ENCODE peak calls at places on chromosome 12, in five cellular contexts. U is tibial artery, D is HFF-Myc, V is coronary artery, M is DND-41. Z is an unnamed sample.

GRCh38 chr12:64780531-64781373 is 21.5 kb upstream of the GNS start:
- DNase-seq in U (no peak), D (no peak), V (no peak), M (no peak), Z (no peak)

GRCh38 chr12:93851245-93851665 is 174.1 kb downstream of the CRADD start:
- DNase-seq in V (no peak), M (peak), U (no peak), D (no peak), Z (no peak)

GRCh38 chr12:52037248-52037861 is 13.9 kb upstream of the NR4A1 start:
- DNase-seq in V (no peak), M (no peak), U (peak), D (no peak), Z (peak)

GRCh38 chr12:118035194-118036041 is 18.9 kb downstream of the RFC5 start:
- DNase-seq in V (no peak), M (no peak), D (peak), U (no peak), Z (peak)

GRCh38 chr12:58918475-58918874 is 1.8 kb downstream of the LRIG3 start:
- DNase-seq in M (no peak), V (no peak), D (no peak), U (no peak), Z (peak)

GRCh38 chr12:4031703-4032291 is 158.6 kb upstream of the PARP11 start:
- DNase-seq in M (no peak), V (no peak), D (no peak), U (peak), Z (no peak)

GRCh38 chr12:112616469-112617190 is 174.9 kb upstream of the RPH3A start:
- DNase-seq in U (no peak), V (no peak), M (no peak), D (no peak), Z (no peak)

GRCh38 chr12:52191841-52192791 is at the start of gene KRT80:
- DNase-seq in D (peak), M (no peak), V (peak), U (peak), Z (peak)

GRCh38 chr12:75560167-75560566 is 48.8 kb upstream of the KRR1 start:
- DNase-seq in V (no peak), M (no peak), U (no peak), D (peak), Z (peak)

GRCh38 chr12:4483885-4484823 is 38.5 kb upstream of the FGF6 start:
- DNase-seq in U (no peak), D (no peak), M (no peak), V (no peak), Z (no peak)

GRCh38 chr12:75641031-75641780 is 129.8 kb upstream of the KRR1 start:
- DNase-seq in M (peak), V (no peak), U (no peak), D (peak), Z (peak)

GRCh38 chr12:22729898-22730443 is 105.0 kb downstream of the ETNK1 start:
- DNase-seq in D (no peak), V (no peak), M (no peak), U (no peak), Z (peak)

GRCh38 chr12:34398706-34399630 is 376.7 kb downstream of the ALG10 start:
- DNase-seq in U (peak), V (peak), M (no peak), D (no peak), Z (no peak)

GRCh38 chr12:75690556-75690955 is 179.1 kb upstream of the KRR1 start:
- DNase-seq in M (no peak), U (no peak), V (no peak), D (peak), Z (peak)

GRCh38 chr12:12807970-12808702 is 5.0 kb upstream of the DDX47 start:
- DNase-seq in U (no peak), D (no peak), V (no peak), M (peak), Z (peak)

GRCh38 chr12:96409734-96410133 is 9.5 kb upstream of the CDK17 start:
- DNase-seq in V (no peak), M (no peak), U (no peak), D (no peak), Z (no peak)
- H3K4me3 ChIP-seq in V (no peak), M (no peak), U (no peak), D (no peak), Z (no peak)

DNA sequence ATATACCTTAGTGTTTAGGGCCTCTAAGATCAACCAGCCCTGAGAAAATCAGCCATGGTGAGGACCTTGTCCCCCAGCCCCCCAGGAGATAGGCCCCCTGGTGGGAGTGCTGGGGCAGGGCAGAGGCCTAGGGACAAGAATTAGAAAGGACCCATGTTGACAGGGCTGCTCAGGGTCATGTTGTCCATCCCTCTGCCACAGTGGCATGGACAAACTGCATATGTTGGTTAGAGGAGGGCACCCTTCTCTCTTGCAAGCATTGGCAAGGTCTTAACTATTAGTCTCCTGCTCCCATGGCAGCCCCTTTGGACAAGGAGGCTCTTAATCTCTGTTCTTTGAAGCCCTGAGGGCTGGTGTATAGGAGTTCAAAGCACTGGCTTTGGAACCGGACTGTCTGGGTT is 755 bp upstream of the PTPN6 start:
- DNase-seq in D (no peak), V (no peak), M (no peak), U (no peak), Z (no peak)
- TF ChIP-seq CTCF in D (no peak), V (no peak), M (peak), U (no peak), Z (peak)

GRCh38 chr12:65891987-65892481 is 67.8 kb downstream of the HMGA2 start:
- DNase-seq in D (peak), M (no peak), U (peak), V (peak), Z (peak)
- H3K4me3 ChIP-seq in D (peak), M (no peak), U (no peak), V (peak), Z (no peak)

GRCh38 chr12:83904175-83904574 is 1008.4 kb downstream of the SLC6A15 start:
- DNase-seq in U (no peak), D (no peak), M (no peak), V (no peak), Z (no peak)
- TF ChIP-seq CTCF in U (no peak), D (no peak), M (no peak), V (no peak), Z (no peak)

DNA sequence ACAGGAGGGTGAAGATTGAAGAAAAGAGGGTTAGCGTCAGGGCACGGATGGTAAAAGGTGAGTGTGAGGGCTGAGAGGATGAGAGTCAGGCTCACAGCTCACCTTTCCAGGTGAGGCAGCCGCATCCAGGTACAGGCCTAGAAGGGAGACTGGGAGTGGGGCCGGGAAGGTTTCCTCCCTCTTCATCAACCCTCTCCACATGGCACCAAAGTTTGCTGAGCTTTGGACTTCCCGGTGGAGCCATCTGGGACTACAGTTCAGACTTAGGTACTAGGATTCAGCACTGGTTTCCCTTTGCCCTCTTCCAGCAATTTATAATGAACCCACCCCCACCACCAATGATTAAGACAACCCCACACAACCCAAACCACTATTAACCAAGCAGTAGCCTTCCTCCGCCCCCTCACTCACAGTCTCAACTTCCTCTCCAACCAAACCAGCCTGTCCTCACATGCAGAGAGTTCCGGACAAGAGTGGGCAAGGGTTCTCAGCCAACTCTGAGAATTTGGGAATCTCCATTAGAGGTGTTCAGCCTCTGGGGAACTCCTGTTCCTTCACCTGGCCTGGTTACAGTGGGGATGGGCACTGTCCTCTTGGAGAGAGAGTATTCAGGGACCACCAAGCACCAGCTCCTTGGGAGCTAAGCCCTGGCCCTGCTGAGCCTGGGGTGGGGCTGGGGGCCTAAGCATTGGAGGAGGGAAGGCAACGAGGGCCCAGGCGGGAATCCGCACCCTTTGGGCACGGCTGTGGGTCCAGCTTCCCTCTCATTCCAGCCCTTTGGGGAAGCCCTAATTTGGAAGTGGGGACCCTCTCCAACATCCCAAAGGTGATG is 2.3 kb upstream of the HOXC4 start:
- DNase-seq in M (no peak), V (no peak), D (no peak), U (no peak), Z (no peak)
- H3K4me3 ChIP-seq in M (no peak), V (no peak), D (no peak), U (peak), Z (no peak)

GRCh38 chr12:108967869-108968540 is 52.9 kb downstream of the SVOP start:
- DNase-seq in U (no peak), M (no peak), V (no peak), D (no peak), Z (no peak)
- TF ChIP-seq CTCF in U (no peak), M (peak), V (no peak), D (peak), Z (peak)

GRCh38 chr12:1837541-1838206 is 17.3 kb downstream of the LRTM2 start:
- DNase-seq in D (no peak), U (no peak), M (no peak), V (no peak), Z (peak)
- H3K4me3 ChIP-seq in D (no peak), U (no peak), M (no peak), V (no peak), Z (no peak)

DNA sequence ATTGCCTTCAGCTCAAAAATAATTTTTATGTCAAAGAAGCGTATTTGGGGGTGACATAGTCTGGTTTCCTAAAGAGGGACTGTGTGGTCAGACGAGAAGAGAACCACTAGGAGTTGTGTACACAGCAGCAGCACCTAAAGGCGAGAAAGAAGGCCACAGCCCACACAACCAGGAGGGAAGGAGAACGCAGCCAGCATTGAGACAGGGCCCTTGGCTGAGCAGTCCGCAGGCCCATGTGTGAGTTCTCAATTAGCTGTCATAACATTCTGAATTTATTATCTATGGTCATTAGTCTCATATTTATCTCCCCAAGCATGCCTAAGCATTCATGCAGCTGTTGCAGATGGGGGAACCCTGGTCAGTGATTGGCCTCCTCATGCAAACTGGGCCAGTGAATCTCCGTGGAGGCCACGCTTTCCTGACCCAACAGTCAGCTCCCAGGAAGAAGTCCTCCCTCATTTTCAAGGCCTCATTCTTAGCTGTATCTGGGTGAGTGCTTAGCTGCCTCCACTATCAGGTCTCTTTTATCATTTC is 81.2 kb upstream of the ATF7IP start:
- DNase-seq in M (no peak), U (no peak), V (no peak), D (no peak), Z (no peak)
- TF ChIP-seq CTCF in M (no peak), U (no peak), V (no peak), D (no peak), Z (no peak)

GRCh38 chr12:28222959-28223662 is 32.9 kb downstream of the CCDC91 start:
- DNase-seq in V (no peak), U (no peak), M (no peak), D (no peak), Z (no peak)

GRCh38 chr12:28218875-28219274 is 28.6 kb downstream of the CCDC91 start:
- DNase-seq in U (no peak), D (no peak), M (no peak), V (no peak), Z (no peak)

GRCh38 chr12:28223853-28224252 is 33.6 kb downstream of the CCDC91 start:
- DNase-seq in V (no peak), D (no peak), M (no peak), U (no peak), Z (no peak)

GRCh38 chr12:28219827-28220226 is 29.6 kb downstream of the CCDC91 start:
- DNase-seq in U (no peak), V (no peak), D (no peak), M (no peak), Z (no peak)

GRCh38 chr12:28222081-28222700 is 31.9 kb downstream of the CCDC91 start:
- DNase-seq in U (no peak), M (peak), D (no peak), V (no peak), Z (no peak)
- H3K4me3 ChIP-seq in U (no peak), M (no peak), D (no peak), V (no peak), Z (no peak)

DNA sequence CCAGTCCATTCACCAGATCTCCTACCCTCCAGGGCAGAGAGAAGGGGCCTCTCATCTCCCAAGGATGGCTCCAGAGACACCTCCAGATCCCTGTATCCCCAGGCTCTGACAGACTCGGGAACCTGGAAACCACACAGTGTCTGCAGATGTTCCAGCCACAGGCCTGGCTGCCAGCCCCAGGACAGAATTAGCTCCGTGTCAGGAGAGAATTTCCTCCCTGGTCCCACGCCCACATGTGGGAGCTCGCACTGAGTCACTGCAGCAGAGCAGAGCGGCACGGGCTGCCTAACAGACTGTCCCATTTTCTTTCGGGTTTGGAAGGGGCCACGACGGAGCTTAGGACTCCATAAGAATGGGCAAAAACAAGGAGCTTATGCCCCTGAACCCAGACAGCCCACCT is 33.6 kb downstream of the CMKLR1 start:
- DNase-seq in M (no peak), U (peak), D (peak), V (peak), Z (peak)
- TF ChIP-seq CTCF in M (no peak), U (no peak), D (no peak), V (no peak), Z (no peak)

Z was measured in astrocyte of the spinal cord.